ENCODE peak calls at places on chromosomes 16 and 17, in five cellular contexts. T is adrenal gland; C is effector memory CD4-positive, alpha-beta T cell; B is left ventricle myocardium inferior; V is CD8-positive, alpha-beta memory T cell. U is an unnamed sample.

GRCh38 chr17:20187049-20187448 is 177.9 kb downstream of the SPECC1 start:
- DNase-seq in C (no peak), T (no peak), V (no peak), B (no peak), U (no peak)

GRCh38 chr17:28008526-28008925 is 34.0 kb upstream of the NLK start:
- DNase-seq in T (peak; percentile 47), C (no peak), B (peak; percentile 22), V (no peak), U (no peak)

GRCh38 chr17:43021739-43022512 is at the start of gene VAT1:
- DNase-seq in C (peak; percentile 46), V (peak; percentile 57), B (peak; percentile 86), T (peak; percentile 76), U (peak; percentile 56)

GRCh38 chr16:85917012-85917411 is 18.1 kb downstream of the IRF8 start:
- DNase-seq in C (no peak), V (no peak), T (no peak), B (no peak), U (no peak)

GRCh38 chr17:32777436-32777835 is 99.5 kb downstream of the MYO1D start:
- DNase-seq in B (no peak), V (no peak), T (no peak), C (no peak), U (no peak)

GRCh38 chr17:40722146-40722720 is 18.7 kb upstream of the KRT24 start:
- DNase-seq in C (no peak), B (no peak), T (no peak), V (no peak), U (no peak)

GRCh38 chr16:78122774-78123315 is 23.4 kb downstream of the WWOX start:
- DNase-seq in V (peak; percentile 30), B (no peak), T (peak; percentile 33), C (no peak), U (no peak)

GRCh38 chr16:84687715-84688114 is 12.1 kb upstream of the USP10 start:
- DNase-seq in C (no peak), T (no peak), B (no peak), V (no peak), U (no peak)

GRCh38 chr16:14111713-14112538 is 40.8 kb downstream of the MRTFB start:
- DNase-seq in T (no peak), C (no peak), B (peak; percentile 59), V (no peak), U (no peak)

GRCh38 chr16:51155901-51156810 is 5.1 kb upstream of the SALL1 start:
- DNase-seq in V (no peak), T (no peak), B (no peak), C (no peak), U (no peak)

GRCh38 chr17:28684963-28685362 is 23.0 kb downstream of the SUPT6H start:
- DNase-seq in B (no peak), T (peak; percentile 87), V (no peak), C (no peak), U (no peak)

GRCh38 chr16:48546774-48547173 is 63.2 kb downstream of the N4BP1 start:
- DNase-seq in C (no peak), V (no peak), B (no peak), T (no peak), U (no peak)

GRCh38 chr16:47493358-47494337 is 32.5 kb downstream of the PHKB start:
- DNase-seq in V (no peak), T (no peak), C (no peak), B (no peak), U (no peak)

GRCh38 chr16:72760581-72760980 is 287.3 kb downstream of the ZFHX3 start:
- DNase-seq in V (no peak), C (no peak), T (no peak), B (no peak), U (no peak)

GRCh38 chr17:64341181-64341580 is 49.5 kb downstream of the PECAM1 start:
- DNase-seq in B (no peak), V (no peak), T (no peak), C (no peak), U (no peak)

GRCh38 chr17:64340557-64340956 is 50.1 kb downstream of the PECAM1 start:
- DNase-seq in C (no peak), B (no peak), V (no peak), T (no peak), U (no peak)

GRCh38 chr17:64343071-64343774 is 47.4 kb downstream of the PECAM1 start:
- DNase-seq in C (no peak), B (no peak), V (no peak), T (no peak), U (no peak)

GRCh38 chr17:64336760-64337413 is 53.8 kb downstream of the PECAM1 start:
- DNase-seq in T (no peak), C (no peak), V (no peak), B (no peak), U (no peak)

DNA sequence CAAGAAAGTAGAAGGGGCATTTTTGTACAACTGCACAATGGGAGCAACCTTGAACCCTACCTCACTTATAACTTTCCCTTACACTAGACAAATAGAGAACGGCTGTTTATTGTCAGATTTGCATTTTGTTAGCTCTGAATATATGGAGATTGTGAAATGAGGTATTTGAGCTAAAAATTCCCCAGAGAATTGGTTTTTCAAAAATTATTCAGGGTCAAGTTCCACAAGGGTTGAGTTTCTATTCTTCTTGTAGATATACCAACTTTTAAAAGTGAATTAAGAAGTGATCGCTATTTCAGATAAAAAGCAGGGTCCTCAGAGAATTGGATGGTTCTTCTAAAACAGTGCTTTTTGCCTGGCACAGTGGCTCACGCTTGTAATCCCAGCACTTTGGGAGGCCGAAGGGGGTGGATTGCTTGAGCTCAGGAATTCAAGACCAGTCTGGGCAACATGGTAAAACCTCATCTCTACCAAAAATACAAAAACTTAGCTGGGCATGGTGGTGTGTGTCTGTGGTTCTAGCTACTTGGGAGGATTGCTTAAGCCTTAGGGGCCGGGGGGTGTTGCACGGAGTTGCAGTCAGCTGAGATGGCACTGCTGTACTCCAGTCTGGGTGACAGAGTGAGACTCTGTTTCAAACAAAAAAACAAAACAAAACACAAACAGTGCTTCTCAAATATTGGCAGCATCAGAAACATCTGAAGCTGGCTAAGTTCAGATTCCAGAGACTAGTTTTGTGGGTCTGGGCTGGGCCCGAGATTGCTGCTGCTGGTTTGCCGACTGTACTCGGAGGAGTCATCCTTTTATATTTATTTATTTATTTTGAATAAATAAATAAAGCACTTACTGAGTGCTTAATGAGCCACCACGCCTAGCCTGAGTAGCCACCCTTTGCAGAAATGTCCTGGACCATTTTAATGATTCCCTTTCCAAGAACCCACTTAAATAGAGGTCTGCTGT is 50.9 kb downstream of the PECAM1 start:
- DNase-seq in C (no peak), V (no peak), T (no peak), B (no peak), U (no peak)
- H3K27ac ChIP-seq in C (no peak overlapping the region), V (no peak overlapping the region), T (no peak overlapping the region), B (peak overlapping the region; percentile 84), U (no peak overlapping the region)

DNA sequence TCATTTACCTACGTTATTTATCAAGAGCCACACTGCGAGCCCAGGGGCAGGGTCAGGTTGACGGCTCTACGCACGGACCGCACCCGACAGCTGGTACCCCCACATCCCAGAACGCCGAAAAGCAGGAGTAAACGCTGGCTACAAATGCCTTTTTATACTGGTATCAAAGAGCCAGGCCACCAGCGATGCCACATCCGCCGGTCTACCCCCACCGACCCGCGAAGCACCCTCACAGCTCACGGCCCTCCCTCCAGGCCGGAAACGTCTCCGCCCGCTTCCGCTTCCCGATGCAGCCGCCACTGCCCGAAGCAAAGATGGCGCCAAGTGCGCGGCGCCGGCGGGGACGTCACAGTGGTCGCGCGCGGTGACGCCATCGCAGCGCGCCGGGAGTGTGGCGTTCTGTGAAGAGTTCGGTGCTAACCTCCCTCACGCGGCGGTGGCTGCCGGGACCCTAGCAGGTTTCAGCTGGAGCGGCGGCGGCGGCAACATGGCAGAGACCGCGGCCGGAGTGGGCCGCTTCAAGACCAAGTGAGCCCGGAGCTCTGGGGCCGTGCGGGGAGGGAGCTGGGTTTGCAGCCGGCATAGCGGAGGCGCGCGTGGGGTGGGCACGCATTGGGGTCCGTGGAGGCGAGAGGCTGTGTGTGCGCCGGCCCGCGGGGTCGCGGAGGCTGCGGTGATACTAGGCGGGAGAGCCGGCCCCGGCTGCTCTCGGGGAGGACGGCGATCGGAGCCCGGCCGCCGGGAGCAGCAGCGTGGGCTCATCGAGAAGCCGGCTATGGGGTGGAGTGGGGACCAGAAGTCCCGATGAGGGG is at the start of gene TBL3:
- DNase-seq in C (peak; percentile 94), V (peak; percentile 97), B (peak; percentile 94), T (peak; percentile 94), U (peak; percentile 98)
- H3K4me1 ChIP-seq in C (peaks cover 17% of the 10 kb centered on the region), V (peaks cover 17% of the 10 kb centered on the region), B (peaks cover 34% of the 10 kb centered on the region), T (peaks cover 7% of the 10 kb centered on the region), U (peaks cover 27% of the 10 kb centered on the region)

GRCh38 chr17:82864721-82865240 is 25.0 kb upstream of the ZNF750 start:
- DNase-seq in C (no peak), T (no peak), B (no peak), V (no peak), U (no peak)

GRCh38 chr17:82862191-82862590 is 22.4 kb upstream of the ZNF750 start:
- DNase-seq in B (no peak), T (no peak), C (no peak), V (no peak), U (no peak)

GRCh38 chr17:82862758-82863645 is 23.2 kb upstream of the ZNF750 start:
- DNase-seq in T (no peak), C (no peak), V (no peak), B (no peak), U (no peak)

GRCh38 chr17:82863941-82864720 is 24.3 kb upstream of the ZNF750 start:
- DNase-seq in B (no peak), C (peak; percentile 89), V (peak; percentile 95), T (peak; percentile 58), U (peak; percentile 97)

GRCh38 chr17:82863646-82863940 is 23.8 kb upstream of the ZNF750 start:
- DNase-seq in B (no peak), T (no peak), C (no peak), V (no peak), U (no peak)
- H3K27ac ChIP-seq in B (peak overlapping the region; percentile 15), T (no peak overlapping the region), C (peak overlapping the region; percentile 92), V (peak overlapping the region; percentile 49), U (peak overlapping the region; percentile 74)

DNA sequence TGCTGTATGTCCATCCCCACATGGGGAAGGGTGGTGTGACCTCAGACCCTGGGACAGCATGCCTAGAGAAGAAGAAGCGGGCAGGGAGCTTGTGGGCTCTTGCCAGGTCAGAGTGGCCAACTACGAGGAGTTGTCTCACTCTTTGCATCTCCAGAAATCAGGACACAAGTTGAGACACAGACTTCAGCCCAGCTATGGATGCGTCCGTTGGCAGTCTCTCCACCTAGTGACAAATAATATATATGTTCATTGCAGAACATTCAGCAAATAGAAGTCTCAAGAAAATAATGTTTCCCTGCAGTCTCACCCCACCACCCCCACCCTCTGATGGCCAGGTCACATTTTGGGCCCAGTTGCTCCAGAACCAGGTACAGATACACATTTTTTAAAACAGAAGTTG is 77.6 kb downstream of the SREBF1 start:
- DNase-seq in V (no peak), T (no peak), B (no peak), C (no peak), U (no peak)
- H3K4me1 ChIP-seq in V (peaks cover 41% of the 10 kb centered on the region), T (no peaks in the 10 kb centered on the region), B (peaks cover 98% of the 10 kb centered on the region), C (peaks cover 11% of the 10 kb centered on the region), U (peaks cover 10% of the 10 kb centered on the region)

DNA sequence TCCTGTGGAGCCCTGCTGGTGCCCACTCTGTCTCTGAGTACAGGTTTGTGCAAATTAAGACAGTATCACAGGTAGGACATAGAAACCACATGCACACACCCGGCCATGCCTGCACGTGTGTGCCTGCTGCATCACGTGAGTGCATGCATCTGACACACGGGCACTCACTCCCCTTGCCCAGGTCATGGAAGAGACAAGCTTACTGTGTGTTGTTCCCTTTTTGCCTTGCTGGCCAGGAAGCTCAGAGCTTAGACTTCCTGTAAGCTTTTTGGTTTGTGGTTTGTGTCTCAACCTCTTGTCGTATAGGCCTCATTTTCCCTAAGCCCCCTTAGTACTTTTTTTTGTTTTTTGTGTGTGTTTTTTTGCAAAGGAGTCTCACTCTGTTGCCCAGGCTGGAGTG is 25.0 kb downstream of the ZNF469 start:
- DNase-seq in T (no peak), C (no peak), V (no peak), B (no peak), U (no peak)
- H3K27ac ChIP-seq in T (no peak overlapping the region), C (no peak overlapping the region), V (no peak overlapping the region), B (no peak overlapping the region), U (no peak overlapping the region)